ENCODE peak calls at places on chromosomes 7 and 10, in five cellular contexts. C, Q, A, H and M are unnamed samples.

GRCh38 chr7:84677386-84677785 is 482.8 kb upstream of the SEMA3A start:
- DNase-seq in C (no peak), Q (no peak), A (no peak), H (no peak), M (no peak)

GRCh38 chr10:36538945-36539586 is 586.3 kb upstream of the ANKRD30A start:
- DNase-seq in C (no peak), Q (no peak), A (no peak), H (peak; percentile 22), M (no peak)

GRCh38 chr10:815338-816104 is 116.0 kb downstream of the LARP4B start:
- DNase-seq in C (no peak), Q (no peak), A (no peak), H (no peak), M (no peak)

GRCh38 chr10:97312897-97313296 is 6.2 kb upstream of the FRAT1 start:
- DNase-seq in C (no peak), Q (no peak), A (no peak), H (no peak), M (no peak)

GRCh38 chr10:113241966-113242365 is 291.9 kb downstream of the TCF7L2 start:
- DNase-seq in C (no peak), Q (no peak), A (no peak), H (no peak), M (no peak)

GRCh38 chr10:73907841-73908517 is 3.0 kb upstream of the PLAU start:
- DNase-seq in C (no peak), Q (peak; percentile 67), A (no peak), H (no peak), M (no peak)

GRCh38 chr10:7819126-7819470 is 793 bp downstream of the TAF3 start:
- DNase-seq in C (peak; percentile 55), Q (peak; percentile 51), A (peak; percentile 13), H (no peak), M (peak; percentile 6)

GRCh38 chr7:148492157-148492860 is 98.3 kb upstream of the C7orf33 start:
- DNase-seq in C (no peak), Q (no peak), A (no peak), H (no peak), M (no peak)

GRCh38 chr10:59057350-59057749 is 119.1 kb upstream of the PHYHIPL start:
- DNase-seq in C (no peak), Q (no peak), A (no peak), H (no peak), M (no peak)

GRCh38 chr7:930975-931758 is 23.3 kb downstream of the ADAP1 start:
- DNase-seq in C (no peak), Q (peak; percentile 48), A (no peak), H (no peak), M (no peak)

GRCh38 chr7:79489371-79489770 is 35.9 kb upstream of the MAGI2 start:
- DNase-seq in C (no peak), Q (no peak), A (no peak), H (no peak), M (no peak)

GRCh38 chr10:99369126-99369525 is 40.0 kb downstream of the CNNM1 start:
- DNase-seq in C (peak; percentile 81), Q (no peak), A (no peak), H (no peak), M (no peak)

GRCh38 chr7:84251183-84251845 is 56.7 kb upstream of the SEMA3A start:
- DNase-seq in C (peak; percentile 58), Q (no peak), A (no peak), H (no peak), M (no peak)

GRCh38 chr10:47325303-47326291 is 3.3 kb downstream of the GDF2 start:
- DNase-seq in C (no peak), Q (no peak), A (no peak), H (no peak), M (no peak)

GRCh38 chr10:15209827-15210509 is 41.5 kb upstream of the NMT2 start:
- DNase-seq in C (peak; percentile 36), Q (peak; percentile 69), A (peak; percentile 82), H (no peak), M (peak; percentile 86)

GRCh38 chr10:130301026-130301892 is 165.1 kb downstream of the GLRX3 start:
- DNase-seq in C (no peak), Q (peak; percentile 83), A (peak; percentile 50), H (no peak), M (peak; percentile 81)

GRCh38 chr10:124493191-124493936 is 31.7 kb downstream of the LHPP start:
- DNase-seq in C (no peak), Q (peak; percentile 30), A (no peak), H (no peak), M (no peak)

GRCh38 chr10:97362310-97363033 is 27.9 kb upstream of the FRAT2 start:
- DNase-seq in C (no peak), Q (no peak), A (no peak), H (no peak), M (no peak)

GRCh38 chr10:5945561-5946418 is 31.6 kb downstream of the IL15RA start:
- DNase-seq in C (peak; percentile 86), Q (peak; percentile 70), A (no peak), H (peak; percentile 97), M (no peak)

GRCh38 chr7:103447073-103447960 is 1.3 kb upstream of the SLC26A5 start:
- DNase-seq in C (peak; percentile 39), Q (no peak), A (peak; percentile 12), H (no peak), M (peak; percentile 44)

GRCh38 chr10:101237080-101237817 is 8.0 kb upstream of the LBX1 start:
- DNase-seq in C (no peak), Q (no peak), A (no peak), H (no peak), M (no peak)

GRCh38 chr10:21516270-21517131 is 9.0 kb downstream of the SKIDA1 start:
- DNase-seq in C (no peak), Q (peak; percentile 75), A (peak; percentile 51), H (no peak), M (no peak)

GRCh38 chr7:65731562-65732035 is 141.3 kb upstream of the VKORC1L1 start:
- DNase-seq in C (no peak), Q (peak; percentile 64), A (peak; percentile 13), H (no peak), M (no peak)

GRCh38 chr10:22308390-22308789 is 7.8 kb upstream of the COMMD3 start:
- DNase-seq in C (no peak), Q (no peak), A (no peak), H (no peak), M (peak; percentile 82)

GRCh38 chr7:36278767-36279171 is 110.9 kb upstream of the ANLN start:
- DNase-seq in C (peak; percentile 62), Q (no peak), A (no peak), H (peak; percentile 82), M (no peak)

GRCh38 chr7:134327896-134328295 is 11.2 kb upstream of the SLC35B4 start:
- DNase-seq in C (peak; percentile 24), Q (no peak), A (peak; percentile 44), H (no peak), M (peak; percentile 50)

GRCh38 chr10:128498746-128499145 is 372.5 kb upstream of the MKI67 start:
- DNase-seq in C (no peak), Q (no peak), A (no peak), H (no peak), M (no peak)

GRCh38 chr7:30321992-30322637 is 37.7 kb downstream of the ZNRF2 start:
- DNase-seq in C (no peak), Q (no peak), A (no peak), H (no peak), M (peak; percentile 78)

GRCh38 chr10:1228463-1228975 is 172.3 kb downstream of the WDR37 start:
- DNase-seq in C (no peak), Q (no peak), A (no peak), H (no peak), M (no peak)

GRCh38 chr10:70602665-70603438 is at the start of gene PRF1:
- DNase-seq in C (no peak), Q (peak; percentile 65), A (peak; percentile 52), H (no peak), M (peak; percentile 96)

GRCh38 chr7:34756025-34756437 is 98.0 kb downstream of the NPSR1 start:
- DNase-seq in C (no peak), Q (no peak), A (no peak), H (no peak), M (no peak)

GRCh38 chr10:58137813-58138212 is 129.9 kb downstream of the IPMK start:
- DNase-seq in C (no peak), Q (no peak), A (no peak), H (no peak), M (no peak)

GRCh38 chr7:7970113-7970619 is 1.6 kb downstream of the GLCCI1 start:
- DNase-seq in C (no peak), Q (no peak), A (peak; percentile 7), H (no peak), M (no peak)

GRCh38 chr10:57579926-57580325 is 687.8 kb downstream of the IPMK start:
- DNase-seq in C (no peak), Q (no peak), A (no peak), H (no peak), M (no peak)